ENCODE peak calls at places on chromosomes 11 and 22, in four cellular contexts. One of them, this sample, is unnamed. For H3K4me1, the result is how much of the 10 kb centered on the place peaks cover.

GRCh38 chr11:87369888-87370287 is 332.2 kb downstream of the TMEM135 start:
- DNase-seq in heart left ventricle: no peak
- DNase-seq in endothelial cell of umbilical vein: no peak
- DNase-seq in uterus: no peak
- DNase-seq in this sample: no peak

GRCh38 chr11:28899706-28900105 is 791.5 kb downstream of the METTL15 start:
- DNase-seq in heart left ventricle: no peak
- DNase-seq in endothelial cell of umbilical vein: no peak
- DNase-seq in uterus: no peak
- DNase-seq in this sample: no peak

GRCh38 chr11:46290598-46291309 is 13.3 kb downstream of the CREB3L1 start:
- DNase-seq in heart left ventricle: peak
- DNase-seq in endothelial cell of umbilical vein: no peak
- DNase-seq in uterus: peak
- DNase-seq in this sample: peak

GRCh38 chr11:19844806-19845205 is 132.2 kb downstream of the NAV2 start:
- DNase-seq in heart left ventricle: no peak
- DNase-seq in endothelial cell of umbilical vein: peak
- DNase-seq in uterus: no peak
- DNase-seq in this sample: no peak

GRCh38 chr11:61080526-61080925 is 21.8 kb upstream of the CD5 start:
- DNase-seq in heart left ventricle: no peak
- DNase-seq in endothelial cell of umbilical vein: no peak
- DNase-seq in uterus: no peak
- DNase-seq in this sample: no peak

GRCh38 chr11:14029971-14030531 is 67.5 kb downstream of the SPON1 start:
- DNase-seq in heart left ventricle: peak
- DNase-seq in endothelial cell of umbilical vein: no peak
- DNase-seq in uterus: peak
- DNase-seq in this sample: peak

GRCh38 chr11:61650781-61651571 is 29.2 kb upstream of the DAGLA start:
- DNase-seq in heart left ventricle: no peak
- DNase-seq in endothelial cell of umbilical vein: no peak
- DNase-seq in uterus: no peak
- DNase-seq in this sample: no peak

GRCh38 chr22:21760640-21761039 is 25.0 kb upstream of the YPEL1 start:
- DNase-seq in heart left ventricle: no peak
- DNase-seq in endothelial cell of umbilical vein: no peak
- DNase-seq in uterus: no peak
- DNase-seq in this sample: no peak

GRCh38 chr11:78573271-78574035 is 1.2 kb downstream of the NARS2 start:
- DNase-seq in heart left ventricle: no peak
- DNase-seq in endothelial cell of umbilical vein: peak
- DNase-seq in uterus: no peak
- DNase-seq in this sample: no peak

GRCh38 chr11:9473408-9473807 is 12.6 kb downstream of the ZNF143 start:
- DNase-seq in heart left ventricle: no peak
- DNase-seq in endothelial cell of umbilical vein: no peak
- DNase-seq in uterus: no peak
- DNase-seq in this sample: no peak

GRCh38 chr11:88411265-88411664 is 73.7 kb upstream of the CTSC start:
- DNase-seq in heart left ventricle: no peak
- DNase-seq in endothelial cell of umbilical vein: no peak
- DNase-seq in uterus: no peak
- DNase-seq in this sample: no peak

GRCh38 chr22:34850010-34850409 is 215.9 kb upstream of the ISX start:
- DNase-seq in heart left ventricle: no peak
- DNase-seq in endothelial cell of umbilical vein: no peak
- DNase-seq in uterus: no peak
- DNase-seq in this sample: no peak

GRCh38 chr11:27757953-27758352 is 57.7 kb upstream of the BDNF start:
- DNase-seq in heart left ventricle: no peak
- DNase-seq in endothelial cell of umbilical vein: no peak
- DNase-seq in uterus: no peak
- DNase-seq in this sample: no peak

GRCh38 chr11:44949160-44950035 is 1.3 kb downstream of the TP53I11 start:
- DNase-seq in heart left ventricle: no peak
- DNase-seq in endothelial cell of umbilical vein: peak
- DNase-seq in uterus: peak
- DNase-seq in this sample: no peak

GRCh38 chr22:21098099-21098671 is 52.4 kb downstream of the LRRC74B start:
- DNase-seq in heart left ventricle: no peak
- DNase-seq in endothelial cell of umbilical vein: no peak
- DNase-seq in uterus: no peak
- DNase-seq in this sample: no peak

GRCh38 chr11:87358461-87358860 is 320.7 kb downstream of the TMEM135 start:
- DNase-seq in heart left ventricle: no peak
- DNase-seq in endothelial cell of umbilical vein: no peak
- DNase-seq in uterus: no peak
- DNase-seq in this sample: no peak

GRCh38 chr11:127195791-127196190 is 195.2 kb upstream of the KIRREL3 start:
- DNase-seq in heart left ventricle: no peak
- DNase-seq in endothelial cell of umbilical vein: no peak
- DNase-seq in uterus: no peak
- DNase-seq in this sample: no peak

GRCh38 chr22:50612715-50613221 is 12.2 kb downstream of the MAPK8IP2 start:
- DNase-seq in heart left ventricle: no peak
- DNase-seq in endothelial cell of umbilical vein: no peak
- DNase-seq in uterus: no peak
- DNase-seq in this sample: no peak

GRCh38 chr22:27195104-27195503 is 537.7 kb downstream of the MIAT start:
- DNase-seq in heart left ventricle: peak
- DNase-seq in endothelial cell of umbilical vein: no peak
- DNase-seq in uterus: peak
- DNase-seq in this sample: no peak

GRCh38 chr11:21385669-21386068 is 716.3 kb downstream of the NELL1 start:
- DNase-seq in heart left ventricle: no peak
- DNase-seq in endothelial cell of umbilical vein: no peak
- DNase-seq in uterus: no peak
- DNase-seq in this sample: no peak

GRCh38 chr11:125525303-125525702 is 29.2 kb upstream of the FEZ1 start:
- DNase-seq in heart left ventricle: no peak
- DNase-seq in endothelial cell of umbilical vein: no peak
- DNase-seq in uterus: no peak
- DNase-seq in this sample: no peak

GRCh38 chr11:16607675-16608644 is 130.5 kb upstream of the C11orf58 start:
- DNase-seq in heart left ventricle: peak
- DNase-seq in endothelial cell of umbilical vein: peak
- DNase-seq in uterus: peak
- DNase-seq in this sample: peak

GRCh38 chr11:2662430-2663299 is 37.1 kb downstream of the KCNQ1OT1 start:
- DNase-seq in heart left ventricle: no peak
- DNase-seq in endothelial cell of umbilical vein: no peak
- DNase-seq in uterus: no peak
- DNase-seq in this sample: no peak

GRCh38 chr22:37187552-37187890 is 526 bp downstream of the C1QTNF6 start:
- DNase-seq in heart left ventricle: peak
- DNase-seq in endothelial cell of umbilical vein: peak
- DNase-seq in uterus: peak
- DNase-seq in this sample: no peak

GRCh38 chr11:131977854-131978253 is 607.4 kb downstream of the NTM start:
- DNase-seq in heart left ventricle: no peak
- DNase-seq in endothelial cell of umbilical vein: no peak
- DNase-seq in uterus: no peak
- DNase-seq in this sample: no peak

GRCh38 chr11:61533401-61533800 is 24.9 kb downstream of the LRRC10B start:
- DNase-seq in heart left ventricle: no peak
- DNase-seq in endothelial cell of umbilical vein: no peak
- DNase-seq in uterus: no peak
- DNase-seq in this sample: no peak

GRCh38 chr11:95156133-95156731 is 66.6 kb downstream of the ENDOD1 start:
- DNase-seq in heart left ventricle: no peak
- DNase-seq in endothelial cell of umbilical vein: no peak
- DNase-seq in uterus: no peak
- DNase-seq in this sample: no peak

GRCh38 chr11:77842451-77843121 is 21.6 kb downstream of the AAMDC start:
- DNase-seq in heart left ventricle: no peak
- DNase-seq in endothelial cell of umbilical vein: peak
- DNase-seq in uterus: no peak
- DNase-seq in this sample: no peak

GRCh38 chr22:37371911-37372310 is 55.4 kb downstream of the ELFN2 start:
- DNase-seq in heart left ventricle: no peak
- DNase-seq in endothelial cell of umbilical vein: no peak
- DNase-seq in uterus: no peak
- DNase-seq in this sample: no peak

GRCh38 chr11:123381817-123382554 is 48.1 kb upstream of the GRAMD1B start:
- DNase-seq in heart left ventricle: no peak
- DNase-seq in endothelial cell of umbilical vein: no peak
- DNase-seq in uterus: no peak
- DNase-seq in this sample: no peak

GRCh38 chr11:44860967-44861828 is 89.5 kb downstream of the TP53I11 start:
- DNase-seq in heart left ventricle: no peak
- DNase-seq in endothelial cell of umbilical vein: no peak
- DNase-seq in uterus: no peak
- DNase-seq in this sample: no peak

GRCh38 chr11:19849947-19850593 is 137.4 kb downstream of the NAV2 start:
- DNase-seq in heart left ventricle: no peak
- DNase-seq in endothelial cell of umbilical vein: no peak
- DNase-seq in uterus: no peak
- DNase-seq in this sample: no peak

GRCh38 chr11:12454782-12455181 is 77.4 kb downstream of the PARVA start:
- DNase-seq in heart left ventricle: no peak
- DNase-seq in endothelial cell of umbilical vein: peak
- DNase-seq in uterus: no peak
- DNase-seq in this sample: no peak

GRCh38 chr11:69918231-69918937 is 99.2 kb upstream of the FGF3 start:
- DNase-seq in heart left ventricle: peak
- DNase-seq in endothelial cell of umbilical vein: no peak
- DNase-seq in uterus: peak
- DNase-seq in this sample: no peak

GRCh38 chr11:109309153-109309552 is 112.8 kb upstream of the C11orf87 start:
- DNase-seq in heart left ventricle: no peak
- DNase-seq in endothelial cell of umbilical vein: no peak
- DNase-seq in uterus: no peak
- DNase-seq in this sample: no peak

GRCh38 chr11:116714902-116715301 is 57.9 kb downstream of the BUD13 start:
- DNase-seq in heart left ventricle: no peak
- DNase-seq in endothelial cell of umbilical vein: no peak
- DNase-seq in uterus: no peak
- DNase-seq in this sample: no peak
- TF ChIP-seq POLR2A in heart left ventricle: no peak
- TF ChIP-seq POLR2A in endothelial cell of umbilical vein: no peak
- TF ChIP-seq POLR2A in uterus: no peak
- TF ChIP-seq POLR2A in this sample: no peak

DNA sequence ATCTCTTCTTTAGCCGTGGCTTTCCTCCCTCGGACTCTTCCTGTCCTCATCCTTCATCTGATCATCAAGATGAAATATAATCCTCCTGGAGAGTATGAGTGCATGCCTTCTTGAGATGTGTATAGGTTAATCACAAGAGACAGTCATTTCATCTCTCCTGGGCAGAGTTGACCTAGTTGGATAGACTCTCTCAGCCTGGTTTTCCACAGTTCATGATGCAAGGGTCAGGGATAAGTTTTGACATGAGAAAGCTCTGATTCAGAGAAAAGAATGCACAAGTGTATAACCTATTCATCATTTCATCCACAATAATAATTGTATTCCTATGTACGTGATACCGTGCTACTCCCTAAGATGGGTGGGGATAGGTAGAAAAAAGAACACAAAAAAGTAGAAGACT is 33.2 kb upstream of the CCDC90B start:
- DNase-seq in heart left ventricle: no peak
- DNase-seq in endothelial cell of umbilical vein: no peak
- DNase-seq in uterus: no peak
- DNase-seq in this sample: no peak
- H3K4me1 ChIP-seq in heart left ventricle: under half
- H3K4me1 ChIP-seq in endothelial cell of umbilical vein: under half
- H3K4me1 ChIP-seq in uterus: under half
- H3K4me1 ChIP-seq in this sample: under half

DNA sequence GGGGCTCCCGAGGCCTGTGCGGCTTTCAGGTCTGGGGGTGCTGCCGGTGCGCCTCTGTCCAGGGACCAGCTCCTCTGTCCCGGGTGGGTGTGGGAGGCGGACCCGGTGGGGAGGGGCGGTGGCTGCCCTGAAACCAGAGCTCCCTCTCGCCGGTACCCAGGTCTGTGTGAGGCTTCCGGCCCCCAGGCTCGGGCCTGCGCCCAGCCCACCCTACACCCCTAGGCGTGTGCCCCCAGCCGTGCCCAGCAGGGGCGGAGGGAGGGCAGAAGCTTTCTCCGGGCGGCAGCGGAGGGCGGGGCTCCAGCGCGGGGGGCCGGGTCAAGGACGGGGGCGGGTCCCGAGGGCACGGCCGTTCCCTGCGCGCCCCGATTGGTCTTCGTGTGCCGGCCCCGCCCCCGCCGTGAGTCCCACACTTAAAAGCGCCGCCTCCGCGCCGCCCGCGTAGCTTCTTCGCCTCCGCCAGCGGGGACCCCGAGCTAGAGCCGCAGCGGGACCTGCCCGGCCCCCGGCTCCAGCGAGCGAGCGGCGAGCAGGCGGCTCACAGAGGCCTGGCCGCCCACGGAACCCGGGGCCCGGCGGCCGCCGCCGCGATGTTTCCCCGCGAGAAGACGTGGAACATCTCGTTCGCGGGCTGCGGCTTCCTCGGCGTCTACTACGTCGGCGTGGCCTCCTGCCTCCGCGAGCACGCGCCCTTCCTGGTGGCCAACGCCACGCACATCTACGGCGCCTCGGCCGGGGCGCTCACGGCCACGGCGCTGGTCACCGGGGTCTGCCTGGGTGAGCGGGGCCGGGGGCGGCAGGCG is 616 bp downstream of the PNPLA2 start:
- DNase-seq in heart left ventricle: peak
- DNase-seq in endothelial cell of umbilical vein: peak
- DNase-seq in uterus: peak
- DNase-seq in this sample: peak
- TF ChIP-seq POLR2A in heart left ventricle: peak
- TF ChIP-seq POLR2A in endothelial cell of umbilical vein: peak
- TF ChIP-seq POLR2A in uterus: peak
- TF ChIP-seq POLR2A in this sample: peak

GRCh38 chr11:67245046-67245445 is 21.2 kb upstream of the GRK2 start:
- DNase-seq in heart left ventricle: no peak
- DNase-seq in endothelial cell of umbilical vein: no peak
- DNase-seq in uterus: no peak
- DNase-seq in this sample: no peak

GRCh38 chr11:67238894-67239794 is 27.1 kb upstream of the GRK2 start:
- DNase-seq in heart left ventricle: no peak
- DNase-seq in endothelial cell of umbilical vein: peak
- DNase-seq in uterus: no peak
- DNase-seq in this sample: no peak

GRCh38 chr11:67240575-67241389 is 25.5 kb upstream of the GRK2 start:
- DNase-seq in heart left ventricle: peak
- DNase-seq in endothelial cell of umbilical vein: peak
- DNase-seq in uterus: peak
- DNase-seq in this sample: no peak

GRCh38 chr11:67239795-67240574 is 26.3 kb upstream of the GRK2 start:
- DNase-seq in heart left ventricle: peak
- DNase-seq in endothelial cell of umbilical vein: peak
- DNase-seq in uterus: peak
- DNase-seq in this sample: peak

GRCh38 chr11:67242548-67242947 is 23.7 kb upstream of the GRK2 start:
- DNase-seq in heart left ventricle: no peak
- DNase-seq in endothelial cell of umbilical vein: no peak
- DNase-seq in uterus: no peak
- DNase-seq in this sample: no peak
- H3K4me1 ChIP-seq in heart left ventricle: under half
- H3K4me1 ChIP-seq in endothelial cell of umbilical vein: under half
- H3K4me1 ChIP-seq in uterus: under half
- H3K4me1 ChIP-seq in this sample: half or more